ENCODE peak calls at places on chromosomes 13 and 19, in six cellular contexts. H, E, I, T, M and X are unnamed samples.

GRCh38 chr13:107669356-107669755 is 546.0 kb downstream of the LIG4 start:
- DNase-seq in H (no peak), E (no peak), I (no peak), T (no peak), M (no peak), X (no peak)

GRCh38 chr19:18636183-18636968 is 452 bp upstream of the KLHL26 start:
- DNase-seq in H (peak; percentile 100), E (peak; percentile 98), I (peak; percentile 99), T (peak; percentile 98), M (peak; percentile 98), X (peak; percentile 98)

GRCh38 chr13:58429917-58430316 is 798.4 kb downstream of the PCDH17 start:
- DNase-seq in H (no peak), E (no peak), I (no peak), T (no peak), M (no peak), X (no peak)

GRCh38 chr19:7216373-7216902 is 77.8 kb downstream of the INSR start:
- DNase-seq in H (no peak), E (no peak), I (no peak), T (no peak), M (no peak), X (no peak)

GRCh38 chr19:51505904-51506303 is 4.3 kb upstream of the SIGLEC12 start:
- DNase-seq in H (no peak), E (no peak), I (no peak), T (no peak), M (no peak), X (no peak)

GRCh38 chr13:42395066-42395821 is 123.3 kb downstream of the AKAP11 start:
- DNase-seq in H (no peak), E (no peak), I (peak; percentile 79), T (no peak), M (no peak), X (no peak)

GRCh38 chr19:14113762-14114414 is 3.7 kb downstream of the PRKACA start:
- DNase-seq in H (peak; percentile 65), E (peak; percentile 89), I (peak; percentile 60), T (peak; percentile 45), M (no peak), X (no peak)

GRCh38 chr13:51647067-51647466 is 62.8 kb downstream of the WDFY2 start:
- DNase-seq in H (no peak), E (no peak), I (no peak), T (no peak), M (no peak), X (no peak)

GRCh38 chr19:1118999-1119398 is 15.2 kb downstream of the GPX4 start:
- DNase-seq in H (no peak), E (no peak), I (no peak), T (no peak), M (no peak), X (no peak)

GRCh38 chr19:49929611-49930482 is 543 bp upstream of the NUP62 start:
- DNase-seq in H (peak; percentile 90), E (peak; percentile 92), I (peak; percentile 97), T (peak; percentile 97), M (peak; percentile 98), X (peak; percentile 96)

GRCh38 chr19:11479470-11480080 is 1.3 kb downstream of the ELAVL3 start:
- DNase-seq in H (no peak), E (no peak), I (no peak), T (no peak), M (peak; percentile 85), X (peak; percentile 63)

GRCh38 chr13:112053167-112053743 is 13.7 kb upstream of the SOX1 start:
- DNase-seq in H (no peak), E (no peak), I (no peak), T (no peak), M (peak; percentile 81), X (no peak)
- H3K27me3 ChIP-seq in H (peaks cover 26% of the 10 kb centered on the region), E (peaks cover 100% of the 10 kb centered on the region), I (peaks cover 5% of the 10 kb centered on the region), T (peaks cover 93% of the 10 kb centered on the region), M (peaks cover 100% of the 10 kb centered on the region), X (peaks cover 87% of the 10 kb centered on the region)

DNA sequence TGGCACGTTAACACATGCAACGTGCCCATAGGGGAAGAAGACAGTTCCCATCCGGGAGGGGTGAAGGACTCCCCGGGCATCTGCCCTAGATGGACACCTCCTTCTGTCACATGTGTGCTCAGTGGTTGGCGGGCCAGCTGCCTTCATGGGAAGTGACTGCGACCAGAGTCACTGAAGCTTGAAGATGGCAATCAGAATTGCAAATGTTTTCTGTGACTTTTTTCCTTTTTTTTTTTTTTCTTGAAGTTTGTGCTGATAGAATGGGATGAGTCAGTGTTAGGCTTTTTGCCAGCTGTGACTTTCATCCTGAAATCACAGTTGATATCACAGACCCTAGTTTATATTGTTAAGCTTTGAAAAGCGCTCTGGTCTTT is 109.2 kb upstream of the MCF2L start:
- DNase-seq in H (no peak), E (no peak), I (no peak), T (no peak), M (no peak), X (peak; percentile 68)
- H3K27ac ChIP-seq in H (no peak overlapping the region), E (peak overlapping the region; percentile 16), I (no peak overlapping the region), T (no peak overlapping the region), M (no peak overlapping the region), X (no peak overlapping the region)

GRCh38 chr19:16330368-16330801 is 5.8 kb downstream of the KLF2 start:
- DNase-seq in H (peak; percentile 95), E (peak; percentile 75), I (peak; percentile 62), T (peak; percentile 96), M (no peak), X (no peak)
- H3K27me3 ChIP-seq in H (no peaks in the 10 kb centered on the region), E (no peaks in the 10 kb centered on the region), I (no peaks in the 10 kb centered on the region), T (no peaks in the 10 kb centered on the region), M (peaks cover 67% of the 10 kb centered on the region), X (no peaks in the 10 kb centered on the region)

DNA sequence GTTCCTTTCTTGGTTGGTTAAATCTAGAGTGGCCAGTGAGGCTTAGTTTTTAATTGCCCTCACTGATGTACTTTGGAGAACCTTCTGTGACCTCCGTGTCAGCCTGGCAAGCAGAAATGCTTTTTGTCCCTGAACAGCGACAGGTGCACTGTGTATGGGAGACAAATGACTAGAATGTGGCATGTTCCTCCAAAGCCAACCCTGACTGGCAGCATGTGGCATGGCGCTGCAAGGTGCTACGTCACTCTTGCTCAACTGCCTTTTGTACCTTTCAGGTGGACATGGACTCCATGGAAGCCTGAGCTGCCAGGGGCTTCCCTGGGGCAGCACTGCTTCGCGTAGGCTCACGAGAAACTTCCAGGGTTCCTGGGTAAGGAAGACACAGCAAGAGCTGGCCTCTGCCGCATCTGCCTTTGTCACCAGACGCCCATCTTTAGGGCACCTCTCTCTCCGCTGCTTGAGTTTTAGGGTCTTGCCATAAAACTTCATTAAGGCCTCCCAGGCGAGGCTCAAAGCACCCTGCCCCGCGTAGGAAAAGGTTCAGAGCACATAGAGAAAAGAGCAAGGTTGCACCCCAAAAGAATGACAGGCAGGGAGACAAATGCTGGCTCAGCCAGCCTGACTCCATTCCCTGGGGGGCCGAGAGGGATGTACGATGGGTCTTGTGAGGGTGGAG is 167.1 kb upstream of the SOX1 start:
- DNase-seq in H (no peak), E (no peak), I (no peak), T (no peak), M (no peak), X (no peak)
- H3K27ac ChIP-seq in H (no peak overlapping the region), E (no peak overlapping the region), I (no peak overlapping the region), T (no peak overlapping the region), M (no peak overlapping the region), X (no peak overlapping the region)

DNA sequence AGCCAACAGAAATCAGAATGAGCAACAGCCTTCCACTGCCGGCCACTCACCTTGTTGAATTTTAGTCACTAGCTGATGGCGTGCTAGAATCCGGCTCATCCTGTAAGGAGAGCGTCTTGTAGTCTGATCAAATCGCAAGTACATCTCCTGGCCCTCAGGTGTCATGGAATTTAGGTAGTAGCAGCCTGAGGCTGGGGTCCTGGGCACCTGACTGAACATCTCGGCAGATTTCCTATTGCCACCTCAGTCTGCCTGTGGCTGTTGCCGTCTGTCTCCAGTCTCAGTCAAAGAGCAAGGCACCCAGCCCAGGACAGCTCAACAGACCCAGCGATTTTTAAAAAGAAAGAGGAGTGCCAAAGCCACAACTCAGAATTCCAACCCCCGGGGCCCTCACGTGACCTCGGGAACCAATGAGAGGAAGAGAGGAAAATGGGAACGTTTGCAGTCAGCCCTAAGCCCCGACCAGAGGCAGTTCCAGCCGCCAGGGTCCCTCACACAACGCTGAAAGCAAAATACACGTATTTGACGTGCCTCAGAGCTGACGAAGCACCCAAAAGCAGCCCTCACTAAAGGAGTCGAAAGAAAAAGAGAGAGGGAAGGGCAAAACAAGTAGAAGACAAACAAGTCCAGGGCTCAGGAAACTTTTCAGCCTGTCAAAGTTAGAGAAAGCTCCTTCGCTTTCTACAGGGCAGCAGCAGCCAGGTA is at the start of gene STARD13:
- DNase-seq in H (no peak), E (peak; percentile 91), I (no peak), T (no peak), M (peak; percentile 91), X (peak; percentile 98)
- H3K27me3 ChIP-seq in H (peaks cover 4% of the 10 kb centered on the region), E (no peaks in the 10 kb centered on the region), I (peaks cover 8% of the 10 kb centered on the region), T (peaks cover 28% of the 10 kb centered on the region), M (no peaks in the 10 kb centered on the region), X (no peaks in the 10 kb centered on the region)

GRCh38 chr19:5048091-5048726 is 79.3 kb downstream of the KDM4B start:
- DNase-seq in H (peak; percentile 74), E (peak; percentile 81), I (peak; percentile 57), T (peak; percentile 30), M (peak; percentile 90), X (peak; percentile 93)
- H3K27ac ChIP-seq in H (no peak overlapping the region), E (no peak overlapping the region), I (no peak overlapping the region), T (no peak overlapping the region), M (no peak overlapping the region), X (peak overlapping the region; percentile 72)

GRCh38 chr19:47023448-47023794 is 3.8 kb downstream of the NPAS1 start:
- DNase-seq in H (no peak), E (no peak), I (no peak), T (no peak), M (no peak), X (peak; percentile 35)

GRCh38 chr19:47021536-47022139 is 2.0 kb downstream of the NPAS1 start:
- DNase-seq in H (no peak), E (no peak), I (no peak), T (no peak), M (peak; percentile 69), X (no peak)

GRCh38 chr19:47020992-47021496 is 1.4 kb downstream of the NPAS1 start:
- DNase-seq in H (no peak), E (no peak), I (no peak), T (no peak), M (peak; percentile 41), X (no peak)

GRCh38 chr19:47022541-47023447 is 3.2 kb downstream of the NPAS1 start:
- DNase-seq in H (no peak), E (no peak), I (no peak), T (no peak), M (peak; percentile 86), X (no peak)

GRCh38 chr19:47022140-47022536 is 2.5 kb downstream of the NPAS1 start:
- DNase-seq in H (no peak), E (no peak), I (no peak), T (no peak), M (no peak), X (no peak)
- H3K27me3 ChIP-seq in H (peaks cover 32% of the 10 kb centered on the region), E (peaks cover 75% of the 10 kb centered on the region), I (peaks cover 18% of the 10 kb centered on the region), T (peaks cover 60% of the 10 kb centered on the region), M (peaks cover 83% of the 10 kb centered on the region), X (peaks cover 36% of the 10 kb centered on the region)

DNA sequence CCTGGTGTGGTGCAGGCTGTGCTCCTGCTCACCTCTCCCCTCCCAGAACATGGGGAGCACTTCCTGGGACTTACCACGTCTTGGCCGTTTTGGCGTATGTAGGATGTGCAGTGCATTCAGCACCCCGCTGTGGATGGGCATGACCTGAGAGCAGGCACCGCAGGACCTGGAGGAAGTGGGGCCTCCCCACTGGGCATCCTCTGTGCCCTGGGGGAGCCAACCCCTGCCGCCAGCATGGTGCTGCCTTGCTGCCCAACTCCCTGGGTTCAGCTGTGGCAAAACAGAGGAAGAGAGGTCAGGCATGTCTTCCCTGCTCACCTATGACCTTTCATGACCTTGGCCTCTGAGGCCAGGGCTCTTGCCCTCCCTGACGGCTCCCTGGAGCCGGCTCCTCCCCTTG is 103.5 kb downstream of the RAB20 start:
- DNase-seq in H (no peak), E (no peak), I (no peak), T (no peak), M (no peak), X (no peak)
- H3K27ac ChIP-seq in H (no peak overlapping the region), E (no peak overlapping the region), I (no peak overlapping the region), T (no peak overlapping the region), M (no peak overlapping the region), X (no peak overlapping the region)

GRCh38 chr19:45809643-45810159 is 5.4 kb downstream of the RSPH6A start:
- DNase-seq in H (no peak), E (no peak), I (peak; percentile 81), T (no peak), M (no peak), X (peak; percentile 61)
- H3K27me3 ChIP-seq in H (peaks cover under 1% of the 10 kb centered on the region), E (no peaks in the 10 kb centered on the region), I (no peaks in the 10 kb centered on the region), T (peaks cover 9% of the 10 kb centered on the region), M (peaks cover 4% of the 10 kb centered on the region), X (no peaks in the 10 kb centered on the region)